ENCODE peak calls at places on chromosomes 11 and 22, in seven cellular contexts. L, A, K, R, D, Y and N are unnamed samples.

GRCh38 chr22:42176271-42176670 is 45.7 kb upstream of the CYP2D6 start:
- DNase-seq in K (no peak), A (no peak), D (no peak), R (no peak), Y (no peak), L (no peak), N (no peak)

GRCh38 chr22:46547883-46548244 is 10.4 kb upstream of the CELSR1 start:
- DNase-seq in L (peak), R (no peak), Y (no peak), A (peak), K (no peak), D (peak), N (no peak)

GRCh38 chr11:45023065-45023365 is 72.3 kb upstream of the TP53I11 start:
- DNase-seq in R (no peak), Y (no peak), D (no peak), A (no peak), L (no peak), K (no peak), N (no peak)

GRCh38 chr11:37642321-37642720 is 1044.3 kb upstream of the RAG2 start:
- DNase-seq in Y (no peak), D (no peak), A (no peak), L (no peak), K (no peak), R (no peak), N (no peak)

GRCh38 chr11:910044-910588 is 494 bp downstream of the CHID1 start:
- DNase-seq in K (no peak), A (no peak), R (no peak), D (no peak), Y (no peak), L (no peak), N (no peak)

GRCh38 chr11:2891291-2891690 is 5.7 kb upstream of the CDKN1C start:
- DNase-seq in A (no peak), R (peak), Y (no peak), D (no peak), K (no peak), L (no peak), N (no peak)

GRCh38 chr22:47421846-47422245 is 659.4 kb downstream of the TBC1D22A start:
- DNase-seq in R (no peak), A (no peak), L (no peak), D (no peak), Y (no peak), K (no peak), N (no peak)

GRCh38 chr11:64219354-64219684 is 6.7 kb downstream of the TRPT1 start:
- DNase-seq in R (no peak), L (no peak), K (no peak), Y (no peak), A (no peak), D (no peak), N (no peak)

GRCh38 chr11:123187670-123188507 is 7.2 kb downstream of the CLMP start:
- DNase-seq in K (no peak), D (no peak), R (peak), A (peak), Y (no peak), L (no peak), N (no peak)

GRCh38 chr11:126431401-126432064 is 76.0 kb downstream of the ST3GAL4 start:
- DNase-seq in A (peak), K (peak), L (no peak), Y (no peak), D (peak), R (no peak), N (no peak)